ENCODE peak calls at places on chromosomes 2 and 18, in five cellular contexts. G is AG09309; E is astrocyte of the spinal cord; W is CD4-positive, alpha-beta T cell; O is PC-3. B is an unnamed sample.
A peak's percentile ranks its signal among the peaks of the same experiment; 100 is the strongest.

GRCh38 chr18:58091099-58091611 is 47.1 kb downstream of the NEDD4L start:
- DNase-seq in E (no peak), G (no peak), W (no peak), O (peak; percentile 89), B (no peak)

GRCh38 chr2:102601730-102602129 is 17.6 kb upstream of the SLC9A2 start:
- DNase-seq in O (no peak), W (no peak), E (no peak), G (no peak), B (no peak)

GRCh38 chr2:207315131-207315530 is 149.4 kb upstream of the KLF7 start:
- DNase-seq in G (no peak), E (peak; percentile 48), W (no peak), O (peak; percentile 35), B (no peak)

GRCh38 chr2:19648583-19648982 is 253.2 kb downstream of the TTC32 start:
- DNase-seq in G (peak; percentile 66), E (peak; percentile 78), W (no peak), O (peak; percentile 84), B (no peak)

GRCh38 chr2:122748552-122749011 is 993.1 kb downstream of the TSN start:
- DNase-seq in W (no peak), G (no peak), E (peak; percentile 51), O (peak; percentile 96), B (no peak)

GRCh38 chr2:233651430-233651829 is 15.2 kb downstream of the UGT1A10 start:
- DNase-seq in E (no peak), G (no peak), W (no peak), O (no peak), B (no peak)

GRCh38 chr2:41907716-41908328 is 140.0 kb upstream of the PKDCC start:
- DNase-seq in E (no peak), W (no peak), O (peak; percentile 57), G (no peak), B (no peak)

GRCh38 chr18:31830686-31831085 is 70.0 kb upstream of the SLC25A52 start:
- DNase-seq in O (no peak), W (no peak), G (no peak), E (no peak), B (no peak)

GRCh38 chr2:72334806-72335205 is 187.1 kb upstream of the CYP26B1 start:
- DNase-seq in W (no peak), E (no peak), G (no peak), O (no peak), B (no peak)

GRCh38 chr18:3661989-3662388 is 212.0 kb downstream of the TGIF1 start:
- DNase-seq in O (no peak), W (no peak), G (no peak), E (no peak), B (no peak)

GRCh38 chr2:381919-382833 is 94.3 kb upstream of the ALKAL2 start:
- DNase-seq in E (no peak), W (no peak), O (no peak), G (no peak), B (no peak)

GRCh38 chr2:210399440-210400041 is 77.0 kb downstream of the LANCL1 start:
- DNase-seq in O (peak; percentile 61), G (no peak), W (no peak), E (peak; percentile 42), B (no peak)
- TF ChIP-seq CTCF in O (peak; percentile 72), G (no peak), W (no peak), E (peak; percentile 37), B (no peak)

GRCh38 chr2:32009479-32010256 is 1.1 kb downstream of the MEMO1 start:
- DNase-seq in O (peak; percentile 23), W (peak; percentile 23), G (no peak), E (peak; percentile 14), B (no peak)
- TF ChIP-seq CTCF in O (no peak), W (no peak), G (no peak), E (no peak), B (no peak)

DNA sequence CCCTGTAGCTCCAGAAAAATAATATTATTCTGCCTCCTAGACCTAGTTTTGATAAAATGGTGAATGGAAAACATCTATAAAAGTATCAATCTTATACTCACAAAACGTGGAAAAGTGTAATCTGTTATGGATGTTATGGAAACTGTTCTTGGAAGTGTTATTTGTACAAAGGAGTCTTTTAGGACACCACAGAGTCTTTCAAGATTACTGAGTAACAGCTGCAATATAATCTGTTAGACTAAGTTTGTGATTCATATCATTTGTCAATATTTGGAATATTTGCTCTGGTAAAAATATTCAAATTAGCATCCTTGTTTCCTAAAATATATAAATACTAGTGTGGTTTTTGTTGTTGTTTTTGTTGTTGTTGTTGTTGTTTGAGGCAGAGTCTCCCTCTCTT is 87.9 kb downstream of the RAD51AP2 start:
- DNase-seq in W (no peak), G (no peak), E (no peak), O (no peak), B (no peak)
- TF ChIP-seq CTCF in W (no peak), G (no peak), E (no peak), O (no peak), B (no peak)

DNA sequence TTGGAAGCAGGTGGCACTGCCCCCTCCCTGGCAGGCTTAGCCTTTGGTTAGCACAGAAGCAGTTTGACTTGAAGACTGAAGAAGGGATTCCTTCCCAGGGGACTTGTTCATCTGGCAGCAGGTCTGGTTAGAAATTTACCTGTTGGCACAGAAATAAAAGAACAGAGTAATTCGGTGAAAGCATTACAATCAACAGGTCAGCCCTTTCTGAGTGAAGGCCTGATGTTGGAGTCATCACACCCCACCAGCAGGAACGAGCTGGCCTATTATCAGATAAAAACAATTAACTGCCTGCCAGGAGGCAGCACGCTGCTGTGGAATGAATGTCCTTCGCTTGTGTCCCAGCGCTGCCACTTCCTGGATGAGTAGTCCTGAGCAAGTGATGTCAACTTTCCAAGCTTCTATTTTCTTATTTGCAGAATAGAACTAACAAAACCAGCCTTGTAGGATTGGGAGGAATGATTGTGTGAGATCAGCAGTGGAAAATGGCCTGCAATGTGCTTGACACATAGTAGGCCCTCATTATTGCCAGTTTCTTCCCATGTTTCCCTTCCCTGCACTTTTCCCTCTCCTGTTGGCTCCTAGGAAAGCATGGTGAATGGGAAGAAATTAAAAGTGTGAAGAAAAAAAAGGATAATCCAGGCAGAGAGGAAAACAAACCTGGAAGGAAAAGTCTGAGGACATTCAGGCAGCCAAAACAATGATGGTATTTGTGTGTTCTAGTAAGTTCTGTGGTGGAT is 29.0 kb downstream of the LGALSL start:
- DNase-seq in W (no peak), E (peak; percentile 4), O (peak; percentile 85), G (no peak), B (no peak)
- TF ChIP-seq CTCF in W (no peak), E (no peak), O (no peak), G (no peak), B (no peak)

DNA sequence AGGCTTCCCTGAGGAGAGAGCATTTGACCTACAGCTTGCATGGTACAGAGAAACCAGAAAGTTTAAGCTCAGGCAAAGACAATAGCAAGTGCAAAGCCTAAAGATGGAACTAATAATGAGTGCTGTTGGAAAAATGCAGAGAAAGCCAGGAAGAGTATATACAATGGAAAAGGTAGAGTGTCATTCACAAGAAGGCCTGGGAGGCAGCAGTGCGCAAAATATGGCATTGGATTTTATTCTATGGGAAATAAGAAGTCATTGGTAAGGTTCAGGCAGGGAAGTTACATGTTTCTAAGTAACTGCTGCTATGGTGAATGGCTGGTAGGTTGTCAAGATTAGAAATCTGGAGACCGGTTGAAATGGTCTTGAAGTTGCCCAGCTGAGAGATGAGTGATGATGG is 2167.3 kb upstream of the CELF4 start:
- DNase-seq in G (no peak), W (no peak), E (no peak), O (no peak), B (no peak)
- TF ChIP-seq CTCF in G (no peak), W (no peak), E (peak; percentile 12), O (peak; percentile 22), B (no peak)

GRCh38 chr2:23293756-23294155 is 91.2 kb upstream of the KLHL29 start:
- DNase-seq in W (no peak), G (no peak), E (no peak), O (no peak), B (no peak)

GRCh38 chr2:23293063-23293462 is 91.9 kb upstream of the KLHL29 start:
- DNase-seq in G (no peak), W (no peak), O (peak; percentile 33), E (no peak), B (no peak)

GRCh38 chr2:23291274-23291673 is 93.7 kb upstream of the KLHL29 start:
- DNase-seq in W (no peak), O (no peak), G (no peak), E (no peak), B (no peak)

GRCh38 chr2:23292024-23292423 is 93.0 kb upstream of the KLHL29 start:
- DNase-seq in G (no peak), E (no peak), W (no peak), O (no peak), B (no peak)

GRCh38 chr2:23294238-23294637 is 90.7 kb upstream of the KLHL29 start:
- DNase-seq in O (no peak), G (no peak), W (no peak), E (no peak), B (no peak)
- TF ChIP-seq CTCF in O (peak; percentile 13), G (no peak), W (no peak), E (no peak), B (no peak)

DNA sequence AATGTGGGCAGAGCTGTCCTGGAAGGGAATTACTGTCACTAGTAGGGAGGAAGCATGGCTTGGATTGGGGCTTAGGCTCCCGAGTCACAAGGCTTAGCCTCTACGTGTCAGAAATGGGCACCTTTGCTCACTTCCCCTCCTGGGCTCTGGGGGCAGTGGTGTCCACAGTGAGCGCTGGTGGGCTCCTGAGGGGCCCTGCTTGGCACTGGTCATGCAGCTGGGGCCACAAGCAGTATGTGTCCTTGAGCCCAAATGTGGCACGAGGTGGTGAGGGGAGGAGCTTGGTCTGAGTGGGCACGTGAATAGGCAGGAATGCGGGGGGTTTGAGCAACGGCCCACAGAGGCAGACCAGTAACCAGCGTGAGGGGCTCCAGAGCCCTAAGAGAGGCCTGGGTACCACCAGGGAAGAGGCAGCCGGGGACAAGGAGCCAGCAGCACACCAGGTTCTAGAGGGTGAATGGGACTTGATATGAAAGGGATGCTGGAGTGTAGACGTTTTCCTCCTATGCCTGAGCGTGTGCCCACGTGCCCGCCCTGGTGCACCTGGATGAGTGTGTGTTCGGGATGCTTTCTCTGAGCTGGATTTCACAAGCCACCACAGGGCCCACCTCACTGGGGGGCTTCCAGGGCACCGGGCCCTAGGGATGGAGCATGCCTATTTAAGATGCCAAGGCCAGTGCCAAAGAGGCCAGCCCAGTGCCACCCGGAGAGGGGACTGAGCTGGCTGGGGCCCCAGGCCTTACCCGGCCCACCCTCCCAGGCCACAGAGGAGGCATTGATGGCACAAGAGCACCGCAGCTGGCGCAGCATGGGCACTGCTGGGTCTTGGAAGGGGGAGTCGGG is 22.8 kb upstream of the PTMA start:
- DNase-seq in O (no peak), W (no peak), E (no peak), G (no peak), B (no peak)
- TF ChIP-seq CTCF in O (peak; percentile 35), W (no peak), E (no peak), G (peak; percentile 25), B (no peak)

GRCh38 chr2:96470636-96471035 is 34.5 kb downstream of the NEURL3 start:
- DNase-seq in W (peak; percentile 40), G (no peak), O (no peak), E (no peak), B (no peak)
- TF ChIP-seq CTCF in W (peak; percentile 63), G (peak; percentile 58), O (no peak), E (peak; percentile 70), B (peak; percentile 65)

B was measured in HFF-Myc.